ENCODE peak calls at places on chromosomes 7 and 10, in six cellular contexts. R is H54; S is thoracic aorta; W is foreskin fibroblast; F is kidney tubule cell; A is stimulated activated CD8-positive, alpha-beta memory T cell treated with anti-CD3 and anti-CD28 coated beads, Interleukin-7, amount 100 ng/mL, for 24 hours. X is an unnamed sample.

GRCh38 chr7:49791089-49791741 is 17.8 kb downstream of the VWC2 start:
- DNase-seq in R (no peak), S (no peak), W (no peak), F (peak; percentile 54), A (no peak), X (peak; percentile 40)

GRCh38 chr10:131435760-131436448 is 124.4 kb upstream of the TCERG1L start:
- DNase-seq in R (no peak), S (no peak), W (peak; percentile 2), F (no peak), A (no peak), X (no peak)

GRCh38 chr10:89274928-89275327 is 23.4 kb upstream of the LIPA start:
- DNase-seq in R (no peak), S (no peak), W (peak; percentile 66), F (peak; percentile 75), A (no peak), X (peak; percentile 58)

GRCh38 chr7:27868117-27868516 is 128.2 kb downstream of the TAX1BP1 start:
- DNase-seq in R (no peak), S (no peak), W (peak; percentile 61), F (peak; percentile 72), A (no peak), X (peak; percentile 35)

GRCh38 chr10:87973635-87974034 is 110.2 kb downstream of the PTEN start:
- DNase-seq in R (no peak), S (no peak), W (peak; percentile 58), F (peak; percentile 52), A (no peak), X (peak; percentile 9)

GRCh38 chr7:156017916-156018700 is 205.8 kb upstream of the SHH start:
- DNase-seq in R (no peak), S (no peak), W (no peak), F (no peak), A (no peak), X (no peak)

GRCh38 chr7:77863860-77864259 is 65.3 kb downstream of the PHTF2 start:
- DNase-seq in R (no peak), S (no peak), W (no peak), F (no peak), A (no peak), X (no peak)

GRCh38 chr10:132707121-132707775 is 78.7 kb downstream of the NKX6-2 start:
- DNase-seq in R (no peak), S (no peak), W (no peak), F (no peak), A (no peak), X (no peak)

GRCh38 chr10:91798736-91799579 is 732 bp downstream of the TNKS2 start:
- DNase-seq in R (peak; percentile 23), S (no peak), W (peak; percentile 32), F (peak; percentile 50), A (no peak), X (peak; percentile 69)

GRCh38 chr10:47137311-47137851 is 162.6 kb upstream of the GDF10 start:
- DNase-seq in R (peak; percentile 58), S (no peak), W (peak; percentile 66), F (peak; percentile 45), A (no peak), X (peak; percentile 22)

GRCh38 chr10:119849031-119849789 is 23.4 kb downstream of the MCMBP start:
- DNase-seq in R (peak; percentile 14), S (no peak), W (peak; percentile 27), F (peak; percentile 72), A (no peak), X (no peak)

GRCh38 chr7:61111-61510 is 131.3 kb upstream of the FAM20C start:
- DNase-seq in R (no peak), S (no peak), W (no peak), F (no peak), A (no peak), X (no peak)

GRCh38 chr7:38452615-38453014 is 178.6 kb downstream of the AMPH start:
- DNase-seq in R (no peak), S (no peak), W (peak; percentile 51), F (no peak), A (no peak), X (no peak)

GRCh38 chr10:24962998-24963397 is 10.6 kb upstream of the PRTFDC1 start:
- DNase-seq in R (no peak), S (no peak), W (peak; percentile 43), F (peak; percentile 94), A (no peak), X (peak; percentile 94)